ENCODE peak calls at places on chromosomes 6 and 20, in four cellular contexts. B is fibroblast of pulmonary artery, Z is GM13976, V is uterus. I is an unnamed sample.

GRCh38 chr6:12170351-12171079 is 119.6 kb upstream of the EDN1 start:
- DNase-seq in B (no peak), Z (no peak), V (no peak), I (peak)

GRCh38 chr6:31723245-31723979 is at the start of gene MPIG6B:
- DNase-seq in B (no peak), Z (no peak), V (no peak), I (no peak)

GRCh38 chr6:23349521-23350147 is 776.4 kb upstream of the NRSN1 start:
- DNase-seq in B (peak), Z (no peak), V (no peak), I (peak)

GRCh38 chr6:74431873-74432272 is 735.9 kb downstream of the CD109 start:
- DNase-seq in B (no peak), Z (no peak), V (no peak), I (no peak)

GRCh38 chr6:36666726-36667591 is 11.6 kb upstream of the CDKN1A start:
- DNase-seq in B (peak), Z (peak), V (peak), I (peak)

GRCh38 chr6:13908955-13909381 is 15.8 kb upstream of the RNF182 start:
- DNase-seq in B (peak), Z (peak), V (peak), I (peak)

GRCh38 chr6:137115653-137116052 is 57.8 kb downstream of the IL22RA2 start:
- DNase-seq in B (no peak), Z (no peak), V (no peak), I (no peak)

GRCh38 chr6:138569970-138570715 is 70.8 kb upstream of the NHSL1 start:
- DNase-seq in B (no peak), Z (no peak), V (no peak), I (no peak)

GRCh38 chr6:97440590-97441176 is 157.7 kb upstream of the MMS22L start:
- DNase-seq in B (peak), Z (peak), V (no peak), I (peak)

GRCh38 chr6:21615504-21615903 is 22.0 kb downstream of the SOX4 start:
- DNase-seq in B (peak), Z (no peak), V (no peak), I (no peak)

GRCh38 chr6:81194374-81194773 is 558.1 kb downstream of the TENT5A start:
- DNase-seq in B (no peak), Z (no peak), V (no peak), I (no peak)

GRCh38 chr6:34888874-34889555 is at the start of gene ANKS1A:
- DNase-seq in B (peak), Z (peak), V (peak), I (peak)
- TF ChIP-seq CTCF in B (no peak), Z (no peak), V (no peak), I (no peak)

DNA sequence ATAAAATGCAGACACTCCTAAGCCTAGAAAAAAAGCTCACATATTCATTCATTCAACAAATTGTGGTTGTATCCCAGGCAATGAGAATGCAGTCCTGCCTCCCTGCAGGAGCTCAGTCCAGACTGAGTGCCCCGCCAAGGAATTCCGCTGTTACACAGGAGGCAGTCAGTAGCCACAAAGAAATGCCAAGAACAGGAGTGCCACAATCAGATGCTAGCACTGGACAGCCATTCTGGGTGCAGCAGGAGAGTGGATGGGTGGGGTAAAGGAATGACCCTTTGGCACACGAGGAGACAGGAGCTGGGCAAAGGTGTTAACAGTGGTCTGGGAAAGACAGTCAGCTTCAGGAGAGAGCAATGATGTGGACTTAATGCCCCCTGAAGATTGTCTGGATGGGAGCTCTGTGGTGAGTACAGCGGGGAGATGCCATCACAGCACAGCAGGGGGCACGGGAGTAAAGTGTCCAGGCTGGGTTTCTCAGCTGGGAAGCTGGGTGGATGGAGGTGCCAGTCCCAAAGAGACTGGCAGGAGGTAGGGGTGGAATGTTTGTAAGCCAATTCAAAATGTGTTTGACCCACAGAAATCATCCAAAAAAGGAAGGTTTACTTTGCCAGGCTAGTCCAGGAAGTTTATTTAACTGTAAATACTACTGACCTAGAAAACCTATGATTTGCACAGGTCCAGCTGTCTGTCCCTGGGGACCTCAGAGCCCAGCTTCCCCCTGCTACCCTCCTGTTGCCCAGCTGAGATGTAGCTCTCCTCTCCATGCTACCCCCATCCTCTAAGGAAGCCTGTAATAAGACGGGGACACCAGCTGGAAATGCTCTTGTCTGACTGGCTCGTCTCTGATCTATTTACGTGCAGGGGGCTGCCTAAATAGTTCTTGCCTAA is 84.1 kb downstream of the SLC23A2 start:
- DNase-seq in B (peak), Z (no peak), V (no peak), I (peak)
- TF ChIP-seq CTCF in B (no peak), Z (no peak), V (no peak), I (no peak)

GRCh38 chr6:3211681-3212080 is 15.8 kb downstream of the TUBB2B start:
- DNase-seq in B (peak), Z (no peak), V (no peak), I (peak)

GRCh38 chr6:3208775-3209113 is 18.7 kb downstream of the TUBB2B start:
- DNase-seq in B (no peak), Z (no peak), V (no peak), I (no peak)

GRCh38 chr6:3208096-3208774 is 19.2 kb downstream of the TUBB2B start:
- DNase-seq in B (peak), Z (no peak), V (no peak), I (peak)

GRCh38 chr6:3210024-3210610 is 17.3 kb downstream of the TUBB2B start:
- DNase-seq in B (no peak), Z (no peak), V (no peak), I (no peak)

GRCh38 chr6:3209114-3210023 is 18.1 kb downstream of the TUBB2B start:
- DNase-seq in B (peak), Z (peak), V (peak), I (peak)
- TF ChIP-seq CTCF in B (peak), Z (peak), V (no peak), I (peak)

GRCh38 chr20:13221673-13222318 is 722 bp downstream of the ISM1 start:
- DNase-seq in B (peak), Z (peak), V (no peak), I (peak)
- TF ChIP-seq CTCF in B (no peak), Z (no peak), V (no peak), I (no peak)

GRCh38 chr20:43473058-43473704 is 15.5 kb downstream of the SRSF6 start:
- DNase-seq in B (no peak), Z (no peak), V (no peak), I (no peak)
- TF ChIP-seq CTCF in B (no peak), Z (no peak), V (no peak), I (no peak)

GRCh38 chr20:54267510-54268003 is 59.7 kb downstream of the PFDN4 start:
- DNase-seq in B (peak), Z (no peak), V (no peak), I (peak)
- TF ChIP-seq CTCF in B (no peak), Z (no peak), V (no peak), I (no peak)

GRCh38 chr20:51067792-51068191 is 44.9 kb upstream of the KCNG1 start:
- DNase-seq in B (no peak), Z (no peak), V (no peak), I (no peak)

GRCh38 chr20:51074062-51074461 is 51.2 kb upstream of the KCNG1 start:
- DNase-seq in B (no peak), Z (no peak), V (no peak), I (no peak)

GRCh38 chr20:51065615-51066014 is 42.7 kb upstream of the KCNG1 start:
- DNase-seq in B (no peak), Z (no peak), V (no peak), I (no peak)

DNA sequence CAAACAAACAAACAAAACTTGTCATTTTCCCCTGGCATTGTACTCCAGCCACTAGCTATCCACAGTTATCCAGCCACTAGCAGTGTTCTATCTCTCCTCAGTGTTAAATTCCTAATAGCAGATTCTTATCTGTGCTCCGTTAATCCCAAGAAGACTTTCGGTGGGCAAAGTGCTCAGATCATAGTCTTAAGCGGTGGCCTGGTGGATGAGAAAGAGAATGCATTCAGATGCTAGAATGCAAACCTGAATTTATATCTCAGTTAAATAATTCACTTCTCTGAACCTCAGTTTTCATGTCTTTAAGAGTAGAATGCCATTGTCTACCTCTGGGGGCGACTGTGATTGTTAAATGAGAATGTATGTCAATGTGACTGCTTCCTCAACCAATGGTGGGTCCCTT is 47.7 kb upstream of the KCNG1 start:
- DNase-seq in B (no peak), Z (no peak), V (no peak), I (no peak)
- TF ChIP-seq CTCF in B (no peak), Z (no peak), V (no peak), I (no peak)

I was measured in AG10803.